ENCODE peak calls at places on chromosomes 1 and 21, in four cellular contexts. One of them, this sample, is unnamed.
A peak's percentile ranks its signal among the peaks of the same experiment; 100 is the strongest.

GRCh38 chr21:33259428-33259827 is 6.7 kb upstream of the IL10RB start:
- DNase-seq in MCF 10A: peak; percentile 47
- DNase-seq in stomach: no peak
- DNase-seq in endothelial cell: no peak
- DNase-seq in this sample: no peak

GRCh38 chr1:3068400-3069361 is at the start of gene PRDM16:
- DNase-seq in MCF 10A: no peak
- DNase-seq in stomach: peak; percentile 69
- DNase-seq in endothelial cell: peak; percentile 39
- DNase-seq in this sample: no peak

GRCh38 chr1:44531785-44532566 is 126.9 kb downstream of the RNF220 start:
- DNase-seq in MCF 10A: peak; percentile 47
- DNase-seq in stomach: no peak
- DNase-seq in endothelial cell: no peak
- DNase-seq in this sample: no peak

GRCh38 chr1:116569776-116570357 is 959 bp downstream of the CD58 start:
- DNase-seq in MCF 10A: peak; percentile 64
- DNase-seq in stomach: peak; percentile 58
- DNase-seq in endothelial cell: no peak
- DNase-seq in this sample: no peak

GRCh38 chr1:201022824-201023516 is 544 bp downstream of the KIF21B start:
- DNase-seq in MCF 10A: no peak
- DNase-seq in stomach: no peak
- DNase-seq in endothelial cell: peak; percentile 33
- DNase-seq in this sample: peak; percentile 45

GRCh38 chr1:247669225-247669624 is 10.3 kb downstream of the OR13G1 start:
- DNase-seq in MCF 10A: no peak
- DNase-seq in stomach: no peak
- DNase-seq in endothelial cell: no peak
- DNase-seq in this sample: no peak

GRCh38 chr1:50423670-50424000 is 392 bp upstream of the DMRTA2 start:
- DNase-seq in MCF 10A: no peak
- DNase-seq in stomach: no peak
- DNase-seq in endothelial cell: no peak
- DNase-seq in this sample: no peak

GRCh38 chr1:37041483-37041882 is 7.2 kb upstream of the GRIK3 start:
- DNase-seq in MCF 10A: no peak
- DNase-seq in stomach: no peak
- DNase-seq in endothelial cell: no peak
- DNase-seq in this sample: no peak

GRCh38 chr1:22287946-22288520 is 145.1 kb upstream of the WNT4 start:
- DNase-seq in MCF 10A: no peak
- DNase-seq in stomach: peak; percentile 7
- DNase-seq in endothelial cell: no peak
- DNase-seq in this sample: no peak

GRCh38 chr1:22798083-22798482 is 87.4 kb downstream of the EPHB2 start:
- DNase-seq in MCF 10A: no peak
- DNase-seq in stomach: no peak
- DNase-seq in endothelial cell: no peak
- DNase-seq in this sample: no peak

GRCh38 chr1:59156031-59156430 is 140.9 kb upstream of the FGGY start:
- DNase-seq in MCF 10A: no peak
- DNase-seq in stomach: no peak
- DNase-seq in endothelial cell: no peak
- DNase-seq in this sample: no peak

GRCh38 chr1:34929853-34930701 is 627 bp upstream of the DLGAP3 start:
- DNase-seq in MCF 10A: no peak
- DNase-seq in stomach: no peak
- DNase-seq in endothelial cell: peak; percentile 30
- DNase-seq in this sample: peak; percentile 22

GRCh38 chr1:71464016-71464415 is 383.2 kb upstream of the ZRANB2 start:
- DNase-seq in MCF 10A: no peak
- DNase-seq in stomach: no peak
- DNase-seq in endothelial cell: no peak
- DNase-seq in this sample: no peak

GRCh38 chr1:43878854-43879253 is 54.7 kb upstream of the ARTN start:
- DNase-seq in MCF 10A: no peak
- DNase-seq in stomach: no peak
- DNase-seq in endothelial cell: no peak
- DNase-seq in this sample: no peak

GRCh38 chr1:88061106-88061829 is 622.8 kb upstream of the PKN2 start:
- DNase-seq in MCF 10A: peak; percentile 70
- DNase-seq in stomach: peak; percentile 68
- DNase-seq in endothelial cell: peak; percentile 31
- DNase-seq in this sample: peak; percentile 41

GRCh38 chr21:19565587-19565986 is 1162.0 kb upstream of the TMPRSS15 start:
- DNase-seq in MCF 10A: no peak
- DNase-seq in stomach: no peak
- DNase-seq in endothelial cell: no peak
- DNase-seq in this sample: no peak
- TF ChIP-seq CTCF in MCF 10A: no peak
- TF ChIP-seq CTCF in stomach: no peak
- TF ChIP-seq CTCF in endothelial cell: no peak
- TF ChIP-seq CTCF in this sample: no peak

GRCh38 chr21:45227735-45228134 is 60.0 kb downstream of the POFUT2 start:
- DNase-seq in MCF 10A: no peak
- DNase-seq in stomach: no peak
- DNase-seq in endothelial cell: no peak
- DNase-seq in this sample: no peak
- TF ChIP-seq CTCF in MCF 10A: no peak
- TF ChIP-seq CTCF in stomach: no peak
- TF ChIP-seq CTCF in endothelial cell: no peak
- TF ChIP-seq CTCF in this sample: no peak

GRCh38 chr1:24201941-24202440 is 14.9 kb upstream of the IFNLR1 start:
- DNase-seq in MCF 10A: peak; percentile 98
- DNase-seq in stomach: peak; percentile 90
- DNase-seq in endothelial cell: peak; percentile 90
- DNase-seq in this sample: peak; percentile 84

GRCh38 chr1:24202987-24203386 is 15.9 kb upstream of the IFNLR1 start:
- DNase-seq in MCF 10A: no peak
- DNase-seq in stomach: no peak
- DNase-seq in endothelial cell: no peak
- DNase-seq in this sample: no peak

GRCh38 chr1:24204116-24204515 is 17.0 kb upstream of the IFNLR1 start:
- DNase-seq in MCF 10A: no peak
- DNase-seq in stomach: no peak
- DNase-seq in endothelial cell: no peak
- DNase-seq in this sample: no peak

GRCh38 chr1:24202556-24202955 is 15.5 kb upstream of the IFNLR1 start:
- DNase-seq in MCF 10A: no peak
- DNase-seq in stomach: no peak
- DNase-seq in endothelial cell: no peak
- DNase-seq in this sample: no peak

DNA sequence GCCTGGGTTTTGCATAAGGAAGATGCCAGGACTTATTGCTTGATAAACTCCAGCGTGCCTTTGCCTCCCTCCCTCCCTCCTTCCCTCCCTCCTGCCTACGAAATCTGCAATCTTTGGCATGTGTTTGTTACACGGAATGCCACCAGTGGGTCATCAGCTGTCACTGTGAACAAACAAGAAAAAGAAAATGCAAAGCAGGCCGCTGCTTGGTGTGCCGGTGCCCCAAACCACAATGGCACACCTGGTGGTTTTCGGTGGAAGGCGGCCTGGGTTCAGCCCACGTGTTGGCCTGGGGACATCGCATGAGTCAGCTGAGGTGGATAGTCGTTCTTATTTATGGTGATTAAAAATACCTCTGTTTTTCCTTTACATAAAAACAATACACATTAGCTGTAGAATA is 16.3 kb upstream of the IFNLR1 start:
- DNase-seq in MCF 10A: peak; percentile 86
- DNase-seq in stomach: peak; percentile 57
- DNase-seq in endothelial cell: no peak
- DNase-seq in this sample: no peak
- TF ChIP-seq CTCF in MCF 10A: no peak
- TF ChIP-seq CTCF in stomach: no peak
- TF ChIP-seq CTCF in endothelial cell: no peak
- TF ChIP-seq CTCF in this sample: no peak

GRCh38 chr1:15275921-15276683 is 29.1 kb downstream of the FHAD1 start:
- DNase-seq in MCF 10A: no peak
- DNase-seq in stomach: no peak
- DNase-seq in endothelial cell: no peak
- DNase-seq in this sample: no peak

GRCh38 chr1:15272782-15273127 is 25.7 kb downstream of the FHAD1 start:
- DNase-seq in MCF 10A: no peak
- DNase-seq in stomach: no peak
- DNase-seq in endothelial cell: no peak
- DNase-seq in this sample: no peak

GRCh38 chr1:15273274-15273673 is 26.3 kb downstream of the FHAD1 start:
- DNase-seq in MCF 10A: no peak
- DNase-seq in stomach: no peak
- DNase-seq in endothelial cell: no peak
- DNase-seq in this sample: no peak

GRCh38 chr1:15271196-15271595 is 24.2 kb downstream of the FHAD1 start:
- DNase-seq in MCF 10A: no peak
- DNase-seq in stomach: no peak
- DNase-seq in endothelial cell: no peak
- DNase-seq in this sample: no peak

GRCh38 chr1:15272009-15272781 is 25.2 kb downstream of the FHAD1 start:
- DNase-seq in MCF 10A: peak; percentile 89
- DNase-seq in stomach: peak; percentile 69
- DNase-seq in endothelial cell: peak; percentile 65
- DNase-seq in this sample: peak; percentile 56
- TF ChIP-seq CTCF in MCF 10A: peak; percentile 75
- TF ChIP-seq CTCF in stomach: peak; percentile 82
- TF ChIP-seq CTCF in endothelial cell: peak; percentile 65
- TF ChIP-seq CTCF in this sample: peak; percentile 87

This sample was measured in neural crest cell.